ENCODE peak calls at places on chromosome 16, in four cellular contexts. One of them, this sample, is unnamed.
A peak's percentile ranks its signal among the peaks of the same experiment; 100 is the strongest.

GRCh38 chr16:30567160-30567990 is 4.1 kb downstream of the ZNF688 start:
- DNase-seq in esophagus squamous epithelium: no peak
- DNase-seq in heart right ventricle: no peak
- DNase-seq in upper lobe of right lung: no peak
- DNase-seq in this sample: no peak

GRCh38 chr16:78278047-78278446 is 178.6 kb downstream of the WWOX start:
- DNase-seq in upper lobe of right lung: no peak
- DNase-seq in esophagus squamous epithelium: no peak
- DNase-seq in heart right ventricle: no peak
- DNase-seq in this sample: no peak

GRCh38 chr16:23152386-23153178 is 3.3 kb upstream of the USP31 start:
- DNase-seq in upper lobe of right lung: no peak
- DNase-seq in esophagus squamous epithelium: no peak
- DNase-seq in heart right ventricle: no peak
- DNase-seq in this sample: no peak

GRCh38 chr16:49336581-49336980 is 37.0 kb upstream of the C16orf78 start:
- DNase-seq in upper lobe of right lung: no peak
- DNase-seq in esophagus squamous epithelium: no peak
- DNase-seq in heart right ventricle: no peak
- DNase-seq in this sample: no peak

GRCh38 chr16:50306287-50306686 is 39.9 kb downstream of the ADCY7 start:
- DNase-seq in upper lobe of right lung: no peak
- DNase-seq in esophagus squamous epithelium: no peak
- DNase-seq in heart right ventricle: no peak
- DNase-seq in this sample: no peak

GRCh38 chr16:12754824-12755543 is 48.7 kb downstream of the CPPED1 start:
- DNase-seq in esophagus squamous epithelium: no peak
- DNase-seq in heart right ventricle: no peak
- DNase-seq in upper lobe of right lung: no peak
- DNase-seq in this sample: no peak

GRCh38 chr16:3695610-3696369 is 21.5 kb downstream of the TRAP1 start:
- DNase-seq in esophagus squamous epithelium: no peak
- DNase-seq in heart right ventricle: no peak
- DNase-seq in upper lobe of right lung: no peak
- DNase-seq in this sample: no peak

GRCh38 chr16:20884240-20884556 is 16.0 kb downstream of the DCUN1D3 start:
- DNase-seq in heart right ventricle: no peak
- DNase-seq in upper lobe of right lung: no peak
- DNase-seq in esophagus squamous epithelium: no peak
- DNase-seq in this sample: no peak

GRCh38 chr16:89303604-89304003 is 86.1 kb downstream of the ZNF778 start:
- DNase-seq in upper lobe of right lung: no peak
- DNase-seq in heart right ventricle: no peak
- DNase-seq in esophagus squamous epithelium: no peak
- DNase-seq in this sample: no peak

GRCh38 chr16:79767597-79768280 is 167.2 kb upstream of the MAF start:
- DNase-seq in heart right ventricle: no peak
- DNase-seq in upper lobe of right lung: no peak
- DNase-seq in esophagus squamous epithelium: no peak
- DNase-seq in this sample: no peak

GRCh38 chr16:77763994-77764393 is 24.4 kb upstream of the VAT1L start:
- DNase-seq in heart right ventricle: no peak
- DNase-seq in upper lobe of right lung: no peak
- DNase-seq in esophagus squamous epithelium: no peak
- DNase-seq in this sample: no peak

GRCh38 chr16:23595246-23595950 is 718 bp downstream of the NDUFAB1 start:
- DNase-seq in upper lobe of right lung: no peak
- DNase-seq in esophagus squamous epithelium: no peak
- DNase-seq in heart right ventricle: no peak
- DNase-seq in this sample: no peak

GRCh38 chr16:71500964-71501363 is 11.8 kb upstream of the ZNF19 start:
- DNase-seq in esophagus squamous epithelium: no peak
- DNase-seq in upper lobe of right lung: no peak
- DNase-seq in heart right ventricle: no peak
- DNase-seq in this sample: no peak

GRCh38 chr16:52561910-52562741 is 15.2 kb upstream of the TOX3 start:
- DNase-seq in esophagus squamous epithelium: no peak
- DNase-seq in heart right ventricle: no peak
- DNase-seq in upper lobe of right lung: no peak
- DNase-seq in this sample: peak; percentile 54

GRCh38 chr16:4891886-4892216 is 44.6 kb downstream of the UBN1 start:
- DNase-seq in esophagus squamous epithelium: no peak
- DNase-seq in heart right ventricle: no peak
- DNase-seq in upper lobe of right lung: no peak
- DNase-seq in this sample: no peak

GRCh38 chr16:30185683-30186421 is 2.5 kb downstream of the CORO1A start:
- DNase-seq in heart right ventricle: peak; percentile 29
- DNase-seq in esophagus squamous epithelium: no peak
- DNase-seq in upper lobe of right lung: peak; percentile 81
- DNase-seq in this sample: peak; percentile 84

GRCh38 chr16:87780385-87780989 is 14.7 kb upstream of the KLHDC4 start:
- DNase-seq in upper lobe of right lung: peak; percentile 83
- DNase-seq in heart right ventricle: peak; percentile 43
- DNase-seq in esophagus squamous epithelium: no peak
- DNase-seq in this sample: peak; percentile 81

GRCh38 chr16:83946781-83947566 is 6.1 kb upstream of the OSGIN1 start:
- DNase-seq in upper lobe of right lung: no peak
- DNase-seq in heart right ventricle: no peak
- DNase-seq in esophagus squamous epithelium: no peak
- DNase-seq in this sample: no peak

GRCh38 chr16:4244254-4244812 is 2.5 kb upstream of the SRL start:
- DNase-seq in heart right ventricle: no peak
- DNase-seq in upper lobe of right lung: no peak
- DNase-seq in esophagus squamous epithelium: no peak
- DNase-seq in this sample: no peak

GRCh38 chr16:31428638-31429247 is 583 bp upstream of the COX6A2 start:
- DNase-seq in heart right ventricle: no peak
- DNase-seq in upper lobe of right lung: no peak
- DNase-seq in esophagus squamous epithelium: no peak
- DNase-seq in this sample: no peak

GRCh38 chr16:68247932-68248331 is 2.8 kb downstream of the PLA2G15 start:
- DNase-seq in heart right ventricle: no peak
- DNase-seq in esophagus squamous epithelium: no peak
- DNase-seq in upper lobe of right lung: no peak
- DNase-seq in this sample: no peak
- H3K27ac ChIP-seq in heart right ventricle: peak overlapping the region; percentile 84
- H3K27ac ChIP-seq in esophagus squamous epithelium: no peak overlapping the region
- H3K27ac ChIP-seq in upper lobe of right lung: peak overlapping the region; percentile 47
- H3K27ac ChIP-seq in this sample: peak overlapping the region; percentile 66

GRCh38 chr16:592518-593306 is 2.8 kb downstream of the RAB40C start:
- DNase-seq in upper lobe of right lung: peak; percentile 90
- DNase-seq in esophagus squamous epithelium: no peak
- DNase-seq in heart right ventricle: no peak
- DNase-seq in this sample: peak; percentile 87

GRCh38 chr16:593406-593805 is 3.5 kb downstream of the RAB40C start:
- DNase-seq in esophagus squamous epithelium: no peak
- DNase-seq in heart right ventricle: no peak
- DNase-seq in upper lobe of right lung: no peak
- DNase-seq in this sample: peak; percentile 71

GRCh38 chr16:590165-590874 is 454 bp downstream of the RAB40C start:
- DNase-seq in upper lobe of right lung: peak; percentile 80
- DNase-seq in heart right ventricle: no peak
- DNase-seq in esophagus squamous epithelium: no peak
- DNase-seq in this sample: peak; percentile 75

GRCh38 chr16:590875-591200 is 972 bp downstream of the RAB40C start:
- DNase-seq in esophagus squamous epithelium: no peak
- DNase-seq in heart right ventricle: no peak
- DNase-seq in upper lobe of right lung: no peak
- DNase-seq in this sample: no peak

GRCh38 chr16:591892-592517 is 2.1 kb downstream of the RAB40C start:
- DNase-seq in heart right ventricle: no peak
- DNase-seq in esophagus squamous epithelium: no peak
- DNase-seq in upper lobe of right lung: no peak
- DNase-seq in this sample: peak; percentile 44
- H3K4me1 ChIP-seq in heart right ventricle: peaks cover 37% of the 10 kb centered on the region
- H3K4me1 ChIP-seq in esophagus squamous epithelium: peaks cover 67% of the 10 kb centered on the region
- H3K4me1 ChIP-seq in upper lobe of right lung: peaks cover 53% of the 10 kb centered on the region
- H3K4me1 ChIP-seq in this sample: peaks cover 79% of the 10 kb centered on the region

GRCh38 chr16:290681-291405 is 7.9 kb downstream of the PDIA2 start:
- DNase-seq in esophagus squamous epithelium: no peak
- DNase-seq in heart right ventricle: no peak
- DNase-seq in upper lobe of right lung: no peak
- DNase-seq in this sample: no peak
- H3K27ac ChIP-seq in esophagus squamous epithelium: no peak overlapping the region
- H3K27ac ChIP-seq in heart right ventricle: no peak overlapping the region
- H3K27ac ChIP-seq in upper lobe of right lung: no peak overlapping the region
- H3K27ac ChIP-seq in this sample: no peak overlapping the region

GRCh38 chr16:55662641-55663040 is 6.9 kb downstream of the SLC6A2 start:
- DNase-seq in heart right ventricle: peak; percentile 40
- DNase-seq in upper lobe of right lung: no peak
- DNase-seq in esophagus squamous epithelium: no peak
- DNase-seq in this sample: no peak
- H3K4me1 ChIP-seq in heart right ventricle: no peaks in the 10 kb centered on the region
- H3K4me1 ChIP-seq in upper lobe of right lung: no peaks in the 10 kb centered on the region
- H3K4me1 ChIP-seq in esophagus squamous epithelium: peaks cover 10% of the 10 kb centered on the region
- H3K4me1 ChIP-seq in this sample: no peaks in the 10 kb centered on the region